ENCODE peak calls at places on chromosomes 6 and 20, in eight cellular contexts. Z is esophagus muscularis mucosa, A is thyroid gland, S is right lobe of liver, X is IMR-90, W is ovary, J is breast epithelium, I is heart left ventricle. G is an unnamed sample.

GRCh38 chr6:159979136-159979874 is 10.4 kb downstream of the IGF2R start:
- DNase-seq in A (peak; percentile 23), J (no peak), I (peak; percentile 70), W (no peak), Z (no peak), X (peak; percentile 37), S (no peak), G (peak; percentile 79)

GRCh38 chr6:37289931-37290330 is 32.0 kb upstream of the TMEM217 start:
- DNase-seq in J (no peak), W (no peak), I (no peak), Z (no peak), X (no peak), S (no peak), A (no peak), G (no peak)

GRCh38 chr6:134272365-134272764 is 45.5 kb downstream of the SGK1 start:
- DNase-seq in S (no peak), X (no peak), W (no peak), Z (no peak), J (no peak), I (no peak), A (no peak), G (no peak)

GRCh38 chr6:75376347-75377024 is 91.9 kb upstream of the TMEM30A start:
- DNase-seq in X (peak; percentile 60), Z (no peak), W (no peak), J (no peak), A (no peak), I (no peak), S (no peak), G (no peak)

GRCh38 chr6:34583461-34583860 is 27.3 kb upstream of the SPDEF start:
- DNase-seq in J (no peak), S (no peak), I (no peak), A (no peak), X (no peak), W (no peak), Z (no peak), G (no peak)

GRCh38 chr6:96499781-96500180 is 21.8 kb upstream of the UFL1 start:
- DNase-seq in A (no peak), Z (no peak), W (no peak), I (no peak), J (no peak), X (no peak), S (no peak), G (no peak)

GRCh38 chr20:36550797-36551299 is 9.5 kb downstream of the MYL9 start:
- DNase-seq in W (peak; percentile 53), X (peak; percentile 17), J (no peak), I (no peak), Z (no peak), S (no peak), A (no peak), G (no peak)

GRCh38 chr6:155782320-155782730 is 326.7 kb upstream of the NOX3 start:
- DNase-seq in J (no peak), X (peak; percentile 99), A (no peak), Z (no peak), I (no peak), W (no peak), S (no peak), G (no peak)

GRCh38 chr6:99588618-99589289 is 17.9 kb upstream of the PRDM13 start:
- DNase-seq in A (peak; percentile 84), X (peak; percentile 59), J (peak; percentile 75), Z (peak; percentile 92), W (peak; percentile 68), S (peak; percentile 71), I (no peak), G (peak; percentile 64)

GRCh38 chr6:136764522-136764993 is 27.7 kb downstream of the MAP3K5 start:
- DNase-seq in J (no peak), W (no peak), X (no peak), Z (no peak), S (no peak), A (no peak), I (no peak), G (no peak)

GRCh38 chr20:31833130-31833930 is 12.1 kb downstream of the FOXS1 start:
- DNase-seq in Z (no peak), X (peak; percentile 20), I (peak; percentile 67), J (no peak), W (peak; percentile 51), S (no peak), A (peak; percentile 63), G (no peak)

GRCh38 chr20:19602660-19603389 is 155.2 kb upstream of the RIN2 start:
- DNase-seq in Z (no peak), J (no peak), A (no peak), X (no peak), I (no peak), W (no peak), S (no peak), G (no peak)

GRCh38 chr6:41920921-41921711 is at the start of the genes BYSL and MED20:
- DNase-seq in I (peak; percentile 94), A (peak; percentile 92), W (peak; percentile 91), X (peak; percentile 94), S (peak; percentile 96), J (peak; percentile 93), Z (peak; percentile 98), G (peak; percentile 88)

GRCh38 chr6:13767121-13767794 is 47.1 kb downstream of the MCUR1 start:
- DNase-seq in X (peak; percentile 44), W (peak; percentile 67), Z (no peak), I (peak; percentile 64), A (peak; percentile 27), S (no peak), J (no peak), G (peak; percentile 66)

GRCh38 chr6:33339193-33339592 is 21.6 kb upstream of the ZBTB22 start:
- DNase-seq in J (no peak), W (no peak), S (no peak), A (no peak), Z (no peak), X (no peak), I (no peak), G (no peak)

GRCh38 chr6:33336495-33336894 is 19.0 kb upstream of the ZBTB22 start:
- DNase-seq in J (no peak), Z (no peak), W (no peak), A (no peak), I (no peak), X (no peak), S (no peak), G (no peak)

GRCh38 chr6:33330736-33331135 is 13.2 kb upstream of the ZBTB22 start:
- DNase-seq in I (no peak), Z (no peak), W (no peak), X (no peak), S (no peak), A (no peak), J (no peak), G (no peak)

GRCh38 chr6:33335916-33336315 is 18.4 kb upstream of the ZBTB22 start:
- DNase-seq in X (no peak), J (no peak), W (no peak), Z (no peak), I (no peak), A (no peak), S (no peak), G (no peak)
- H3K4me3 ChIP-seq in X (no peak overlapping the region), J (no peak overlapping the region), W (no peak overlapping the region), Z (no peak overlapping the region), I (no peak overlapping the region), A (no peak overlapping the region), S (no peak overlapping the region), G (no peak overlapping the region)

GRCh38 chr6:158863646-158864045 is 44.5 kb upstream of the EZR start:
- DNase-seq in S (no peak), W (no peak), J (no peak), X (peak; percentile 33), Z (no peak), I (no peak), A (peak; percentile 42), G (no peak)

GRCh38 chr6:158856261-158856660 is 37.1 kb upstream of the EZR start:
- DNase-seq in J (no peak), X (no peak), W (no peak), Z (no peak), I (peak; percentile 38), S (no peak), A (no peak), G (no peak)

GRCh38 chr6:158861686-158862381 is 42.7 kb upstream of the EZR start:
- DNase-seq in Z (no peak), I (no peak), X (peak; percentile 45), S (no peak), W (no peak), J (no peak), A (no peak), G (no peak)

GRCh38 chr6:158865769-158866168 is 46.6 kb upstream of the EZR start:
- DNase-seq in W (no peak), J (no peak), I (no peak), Z (no peak), X (no peak), A (no peak), S (no peak), G (no peak)

DNA sequence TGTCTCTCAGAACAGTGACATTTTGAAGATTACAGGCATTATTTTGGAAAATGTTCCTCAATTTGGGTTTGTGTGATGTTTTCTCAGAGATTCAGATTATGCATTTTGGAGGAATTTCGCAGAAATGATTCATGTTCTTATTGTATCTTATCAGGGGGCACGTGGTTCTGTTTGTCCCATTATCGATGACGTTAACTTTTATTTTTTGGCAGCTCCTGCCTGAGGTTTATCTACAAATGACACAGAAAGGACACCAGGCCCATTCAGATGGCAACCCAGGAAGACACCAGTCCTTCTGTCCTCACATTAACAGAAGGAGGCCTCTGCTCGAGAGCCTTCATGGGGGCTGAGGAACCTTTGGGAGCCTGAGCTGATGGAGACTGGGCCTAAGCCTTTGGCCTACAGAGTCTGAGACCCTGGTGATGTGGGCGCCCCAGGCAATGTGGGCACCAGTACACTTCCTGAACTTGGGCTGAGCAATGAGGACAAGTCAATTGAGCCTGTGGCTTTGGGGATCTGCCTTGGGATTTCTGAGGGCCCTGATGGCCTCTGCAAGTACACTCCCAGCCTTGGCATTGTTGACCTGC is 41.2 kb upstream of the EZR start:
- DNase-seq in Z (no peak), J (no peak), S (no peak), A (no peak), X (no peak), W (no peak), I (no peak), G (no peak)
- TF ChIP-seq POLR2A in Z (no peak), J (no peak), S (no peak), A (no peak), X (no peak), W (no peak), I (no peak), G (no peak)

DNA sequence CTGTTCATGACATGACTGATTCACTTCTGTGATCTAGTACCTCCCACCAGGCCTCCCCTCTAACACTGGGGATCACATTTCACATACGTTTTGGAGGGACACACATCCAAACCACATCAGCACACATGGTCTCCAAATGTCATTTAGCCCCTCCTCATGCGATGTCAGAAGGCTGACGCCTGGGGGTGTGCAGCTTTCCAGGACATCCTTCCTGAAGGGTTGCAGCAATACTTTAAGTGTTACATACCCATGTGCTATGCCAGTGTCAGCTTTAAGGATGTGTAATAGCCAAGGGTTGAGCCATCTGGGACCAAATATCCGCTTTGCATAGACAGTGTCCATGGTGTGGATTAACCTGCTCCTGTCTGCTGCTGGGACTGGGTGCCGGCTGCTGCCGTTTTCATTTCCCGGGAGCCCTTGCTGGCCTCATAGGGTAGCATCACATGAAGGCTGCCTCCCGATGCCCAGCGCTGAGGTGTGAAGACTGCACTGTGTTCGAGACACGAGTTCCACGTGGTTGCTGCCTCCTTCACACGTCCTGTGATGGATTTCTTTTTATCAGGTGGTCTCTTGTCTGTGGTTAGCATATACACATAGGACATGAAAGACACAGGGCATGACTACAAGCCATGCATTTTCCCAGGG is 219.0 kb downstream of the THBS2 start:
- DNase-seq in A (no peak), X (peak; percentile 10), S (no peak), J (no peak), I (no peak), W (no peak), Z (no peak), G (no peak)
- H3K27ac ChIP-seq in A (no peak overlapping the region), X (no peak overlapping the region), S (no peak overlapping the region), J (no peak overlapping the region), I (no peak overlapping the region), W (no peak overlapping the region), Z (no peak overlapping the region), G (no peak overlapping the region)

GRCh38 chr6:57173886-57174510 is 1.9 kb downstream of the BAG2 start:
- DNase-seq in W (no peak), A (no peak), Z (no peak), S (no peak), X (peak; percentile 84), I (no peak), J (no peak), G (no peak)
- H3K4me3 ChIP-seq in W (peak overlapping the region; percentile 75), A (no peak overlapping the region), Z (peak overlapping the region; percentile 81), S (peak overlapping the region; percentile 73), X (peak overlapping the region; percentile 97), I (peak overlapping the region; percentile 78), J (no peak overlapping the region), G (peak overlapping the region; percentile 79)